ENCODE peak calls at places on chromosome 1, in five cellular contexts. G is mesendoderm, T is IMR-90, Z is H9, B is mesenchymal stem cell. E is an unnamed sample.

GRCh38 chr1:159881930-159882839 is 17.8 kb downstream of the CFAP45 start:
- DNase-seq in G (no peak), T (peak), Z (no peak), B (peak), E (peak)

GRCh38 chr1:181057079-181057478 is 23.3 kb downstream of the MR1 start:
- DNase-seq in G (no peak), T (no peak), Z (no peak), B (peak), E (no peak)

GRCh38 chr1:163069142-163069541 is at the start of gene RGS4:
- DNase-seq in G (peak), T (peak), Z (peak), B (peak), E (peak)

GRCh38 chr1:30539856-30540243 is 183.5 kb downstream of the MATN1 start:
- DNase-seq in G (no peak), T (no peak), Z (no peak), B (no peak), E (no peak)

GRCh38 chr1:56516539-56517252 is 62.7 kb downstream of the PLPP3 start:
- DNase-seq in G (peak), T (peak), Z (peak), B (peak), E (peak)

GRCh38 chr1:28822779-28823178 is 10.8 kb downstream of the OPRD1 start:
- DNase-seq in G (no peak), T (no peak), Z (no peak), B (no peak), E (no peak)

GRCh38 chr1:92399076-92399475 is 87.6 kb downstream of the GFI1 start:
- DNase-seq in G (no peak), T (no peak), Z (no peak), B (no peak), E (peak)

GRCh38 chr1:182163821-182164223 is 102.3 kb upstream of the ZNF648 start:
- DNase-seq in G (no peak), T (no peak), Z (no peak), B (no peak), E (no peak)

GRCh38 chr1:113929750-113930498 is 800 bp downstream of the HIPK1 start:
- DNase-seq in G (peak), T (peak), Z (no peak), B (no peak), E (peak)

GRCh38 chr1:216626394-216627067 is 96.7 kb downstream of the ESRRG start:
- DNase-seq in G (no peak), T (no peak), Z (no peak), B (no peak), E (peak)

GRCh38 chr1:6485140-6485936 is 6.1 kb downstream of the PLEKHG5 start:
- DNase-seq in G (no peak), T (no peak), Z (no peak), B (no peak), E (no peak)

GRCh38 chr1:222909586-222909985 is 94.7 kb downstream of the DISP1 start:
- DNase-seq in G (peak), T (peak), Z (no peak), B (peak), E (no peak)

GRCh38 chr1:81617308-81618027 is 183.3 kb upstream of the ADGRL2 start:
- DNase-seq in G (peak), T (peak), Z (no peak), B (peak), E (no peak)

GRCh38 chr1:207404849-207405525 is 49.1 kb upstream of the CR2 start:
- DNase-seq in G (peak), T (peak), Z (no peak), B (peak), E (no peak)

GRCh38 chr1:236997361-236997760 is 6.9 kb downstream of the MT1HL1 start:
- DNase-seq in G (no peak), T (no peak), Z (no peak), B (no peak), E (no peak)

GRCh38 chr1:38138498-38139233 is 92.1 kb upstream of the POU3F1 start:
- DNase-seq in G (peak), T (peak), Z (no peak), B (peak), E (no peak)

GRCh38 chr1:159009704-159010361 is at the start of gene IFI16:
- DNase-seq in G (peak), T (peak), Z (no peak), B (peak), E (peak)

GRCh38 chr1:108843390-108844188 is 13.3 kb downstream of the AKNAD1 start:
- DNase-seq in G (no peak), T (no peak), Z (no peak), B (peak), E (no peak)

GRCh38 chr1:203186446-203187305 is at the start of gene CHI3L1:
- DNase-seq in G (peak), T (no peak), Z (no peak), B (no peak), E (peak)
- H4K8ac ChIP-seq in G (no peak), T (no peak), Z (no peak), B (peak), E (no peak)

GRCh38 chr1:9539165-9539828 is at the start of gene SLC25A33:
- DNase-seq in G (peak), T (peak), Z (peak), B (peak), E (peak)
- H4K8ac ChIP-seq in G (no peak), T (peak), Z (no peak), B (peak), E (peak)

DNA sequence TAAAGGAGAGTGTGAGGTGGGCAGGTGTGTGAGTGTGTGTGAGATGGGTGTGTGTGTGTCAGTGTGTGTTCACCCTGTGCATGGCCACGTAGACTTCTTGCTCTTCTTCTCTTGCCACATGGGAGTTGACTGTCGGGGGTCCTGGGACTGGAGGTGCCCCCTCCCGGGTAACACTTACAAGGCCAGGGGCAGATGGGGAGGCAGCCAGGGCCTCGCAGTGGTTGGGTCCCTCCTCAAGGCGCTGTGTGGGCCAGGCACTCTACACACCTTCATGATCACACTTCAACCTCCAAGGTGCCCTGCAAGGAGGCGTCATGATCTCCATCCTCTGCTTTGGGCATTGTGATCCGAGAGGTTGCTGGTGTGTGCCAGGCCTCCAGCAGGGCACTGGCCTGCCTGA is 2.3 kb downstream of the PLA2G2F start:
- DNase-seq in G (no peak), T (no peak), Z (peak), B (no peak), E (no peak)
- H4K8ac ChIP-seq in G (no peak), T (no peak), Z (no peak), B (no peak), E (no peak)

DNA sequence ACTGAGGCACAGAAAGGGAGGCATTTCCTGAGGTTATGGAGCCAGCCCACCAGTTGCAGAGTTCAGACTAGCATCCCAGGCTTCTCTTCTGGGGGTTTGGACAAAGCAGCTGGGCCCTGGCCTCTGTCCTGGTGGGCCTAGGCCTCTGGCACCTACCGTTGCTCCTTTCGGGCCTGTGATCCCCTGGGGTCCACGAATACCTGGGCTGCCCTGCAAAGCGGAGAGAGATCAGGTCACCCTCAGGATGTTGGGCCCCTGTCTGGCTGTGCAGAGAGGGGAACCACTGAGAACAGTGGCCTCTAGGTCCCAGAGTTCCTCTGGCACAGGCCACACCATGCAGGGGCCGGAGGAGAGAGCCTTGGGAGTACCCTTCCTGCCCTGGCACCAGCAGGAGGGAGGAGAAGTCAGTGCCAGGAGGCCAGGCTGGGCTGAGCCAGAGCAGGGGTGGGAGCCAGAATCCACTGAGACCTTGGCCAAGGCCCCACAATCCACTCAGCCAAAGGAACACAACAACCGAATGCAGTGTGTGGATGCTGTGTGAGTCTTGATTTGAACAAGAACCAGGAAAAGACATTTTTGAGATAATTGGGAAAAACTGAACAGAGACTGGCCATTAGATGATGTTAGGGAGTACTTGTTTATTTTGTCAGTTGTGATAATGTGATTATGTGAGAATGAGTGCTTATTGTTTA is 8.9 kb downstream of the COL9A2 start:
- DNase-seq in G (no peak), T (no peak), Z (no peak), B (no peak), E (no peak)
- H4K8ac ChIP-seq in G (no peak), T (no peak), Z (no peak), B (no peak), E (no peak)

GRCh38 chr1:27372808-27373690 is 1.6 kb downstream of the FCN3 start:
- DNase-seq in G (peak), T (no peak), Z (peak), B (no peak), E (no peak)
- H4K8ac ChIP-seq in G (no peak), T (no peak), Z (no peak), B (no peak), E (no peak)

GRCh38 chr1:226733876-226734414 is 5.1 kb downstream of the ITPKB start:
- DNase-seq in G (no peak), T (peak), Z (no peak), B (no peak), E (no peak)
- H4K8ac ChIP-seq in G (no peak), T (no peak), Z (no peak), B (no peak), E (no peak)

GRCh38 chr1:24454684-24455091 is 39.1 kb downstream of the NIPAL3 start:
- DNase-seq in G (no peak), T (peak), Z (no peak), B (no peak), E (no peak)

GRCh38 chr1:24459551-24460266 is 42.9 kb upstream of the RCAN3 start:
- DNase-seq in G (no peak), T (no peak), Z (no peak), B (no peak), E (no peak)

GRCh38 chr1:24452922-24453481 is 37.4 kb downstream of the NIPAL3 start:
- DNase-seq in G (no peak), T (peak), Z (no peak), B (no peak), E (no peak)

DNA sequence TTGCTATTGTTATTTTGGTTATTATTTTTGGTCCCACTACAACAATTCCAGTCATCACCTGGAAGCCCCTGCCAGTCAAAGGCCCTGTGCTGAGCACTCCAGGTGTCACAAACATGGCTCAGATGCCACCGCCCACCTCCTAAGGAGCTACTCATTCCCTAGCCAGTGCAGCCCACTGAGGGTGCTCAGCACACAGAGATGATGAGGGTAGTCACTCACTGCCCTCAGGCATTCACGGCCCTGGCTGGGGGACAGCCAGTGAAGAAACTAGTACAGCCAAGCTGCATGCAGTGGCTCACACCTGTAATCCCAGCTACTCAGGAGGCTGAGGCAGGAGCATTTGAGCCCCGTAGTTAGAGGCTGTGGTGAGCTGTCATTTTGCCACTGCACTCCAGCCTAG is 42.3 kb downstream of the NIPAL3 start:
- DNase-seq in G (no peak), T (no peak), Z (no peak), B (no peak), E (peak)
- H4K8ac ChIP-seq in G (no peak), T (no peak), Z (no peak), B (no peak), E (no peak)